ENCODE peak calls at places on chromosome 10, in nine cellular contexts. T, K, N, M, H, P, Y, B and S are unnamed samples.

GRCh38 chr10:102537948-102538347 is 34.2 kb downstream of the SUFU start:
- DNase-seq in B (no peak), H (no peak), K (peak; percentile 13), P (no peak), Y (no peak), T (no peak), N (no peak), M (no peak), S (no peak)

GRCh38 chr10:76998451-76998850 is 639.2 kb downstream of the KCNMA1 start:
- DNase-seq in N (no peak), B (no peak), Y (no peak), K (no peak), T (no peak), P (no peak), H (no peak), M (no peak), S (no peak)

GRCh38 chr10:103693070-103693811 is 162.1 kb downstream of the SH3PXD2A start:
- DNase-seq in P (no peak), Y (peak; percentile 62), M (no peak), H (peak; percentile 68), N (peak; percentile 43), T (peak; percentile 48), B (peak; percentile 84), K (no peak), S (no peak)

GRCh38 chr10:111486346-111486745 is 409.5 kb downstream of the ADRA2A start:
- DNase-seq in N (no peak), K (no peak), H (no peak), B (no peak), M (no peak), P (no peak), Y (no peak), T (no peak), S (no peak)

GRCh38 chr10:132193907-132194552 is 7.3 kb downstream of the DPYSL4 start:
- DNase-seq in N (peak; percentile 36), M (peak; percentile 60), T (peak; percentile 19), Y (no peak), H (peak; percentile 42), P (peak; percentile 25), B (no peak), K (no peak), S (no peak)

GRCh38 chr10:103090911-103091310 is 102.2 kb downstream of the NT5C2 start:
- DNase-seq in Y (no peak), H (no peak), K (no peak), T (no peak), N (no peak), P (no peak), B (no peak), M (no peak), S (no peak)

GRCh38 chr10:5924889-5925288 is 34.8 kb downstream of the FBH1 start:
- DNase-seq in N (no peak), K (no peak), M (no peak), B (no peak), T (no peak), H (no peak), P (no peak), Y (no peak), S (no peak)

GRCh38 chr10:58775960-58776574 is 263.4 kb downstream of the BICC1 start:
- DNase-seq in Y (no peak), B (no peak), P (peak; percentile 89), T (no peak), N (peak; percentile 78), H (no peak), K (no peak), M (no peak), S (no peak)

DNA sequence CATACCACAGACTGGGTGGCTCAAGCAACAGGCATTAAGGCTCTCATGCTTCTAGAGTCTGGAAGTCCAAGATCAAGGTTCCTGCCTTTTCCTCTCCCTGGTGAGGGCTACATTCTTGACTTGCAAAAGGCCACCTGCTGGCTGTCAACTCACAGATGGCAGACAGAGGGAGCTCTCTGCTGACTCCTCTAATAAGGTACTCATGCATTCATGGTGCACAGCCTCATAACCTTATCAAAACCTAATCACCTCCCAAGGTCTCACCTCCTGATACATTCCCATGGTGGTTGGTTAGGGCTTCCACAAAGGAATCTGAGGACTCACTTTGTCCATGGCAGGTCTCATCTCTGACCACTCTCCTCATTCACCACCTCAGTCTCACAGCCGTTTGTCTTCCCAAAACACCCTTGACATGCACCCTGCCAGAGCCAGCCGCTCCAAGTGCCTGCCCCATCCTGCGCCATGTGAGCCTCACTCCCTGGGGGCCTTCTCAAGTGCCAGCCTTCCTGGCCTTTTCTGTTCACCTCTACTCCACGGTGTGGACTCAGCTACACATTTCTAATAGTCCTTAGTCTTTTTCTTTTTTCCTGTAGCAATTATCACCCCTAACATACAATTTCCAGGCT is 400.3 kb upstream of the ADARB2 start:
- DNase-seq in K (no peak), N (no peak), H (peak; percentile 49), Y (peak; percentile 25), T (no peak), M (no peak), B (peak; percentile 10), P (no peak), S (no peak)
- TF ChIP-seq CTCF in K (peak; percentile 69), N (no peak), H (peak; percentile 41), Y (peak; percentile 38), T (no peak), M (no peak), B (no peak), P (no peak), S (no peak)

GRCh38 chr10:43078986-43079273 is 2.1 kb downstream of the RET start:
- DNase-seq in B (peak; percentile 76), M (no peak), T (no peak), H (peak; percentile 32), K (no peak), Y (peak; percentile 22), N (peak; percentile 16), P (no peak), S (no peak)
- TF ChIP-seq CTCF in B (peak; percentile 54), M (no peak), T (no peak), H (peak; percentile 46), K (peak; percentile 56), Y (peak; percentile 61), N (peak; percentile 38), P (peak; percentile 65), S (peak; percentile 34)

GRCh38 chr10:119357389-119358139 is 150.2 kb downstream of the GRK5 start:
- DNase-seq in B (no peak), N (no peak), P (no peak), M (no peak), T (no peak), K (no peak), Y (no peak), H (no peak), S (no peak)

GRCh38 chr10:119358567-119358966 is 151.2 kb downstream of the GRK5 start:
- DNase-seq in Y (no peak), P (no peak), N (no peak), T (no peak), K (no peak), B (no peak), M (no peak), H (no peak), S (no peak)

GRCh38 chr10:119358140-119358512 is 150.8 kb downstream of the GRK5 start:
- DNase-seq in B (no peak), P (no peak), M (no peak), N (no peak), T (no peak), K (no peak), H (no peak), Y (no peak), S (no peak)

GRCh38 chr10:119353438-119353837 is 146.1 kb downstream of the GRK5 start:
- DNase-seq in P (no peak), T (no peak), N (no peak), Y (no peak), K (no peak), B (no peak), M (no peak), H (no peak), S (no peak)

DNA sequence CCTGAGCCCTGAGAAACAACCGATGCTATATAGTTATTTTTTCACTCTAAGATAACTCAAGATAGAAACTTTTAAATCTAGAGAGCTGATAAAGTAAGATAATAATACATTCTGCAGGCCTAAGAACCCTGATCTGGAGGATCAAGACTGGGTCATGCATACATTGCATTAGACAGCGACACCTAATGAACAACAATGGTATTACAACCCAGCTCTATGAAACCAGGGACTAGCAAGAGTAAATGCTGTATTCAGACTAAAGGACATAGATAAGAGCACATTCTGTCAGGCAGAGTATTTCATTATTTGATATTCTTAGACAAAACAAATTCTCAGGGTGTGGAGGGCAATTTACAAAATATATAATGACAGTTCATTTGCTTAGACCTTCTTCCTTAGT is 148.6 kb downstream of the GRK5 start:
- DNase-seq in M (no peak), H (no peak), T (no peak), N (no peak), B (no peak), K (no peak), Y (no peak), P (no peak), S (no peak)
- TF ChIP-seq CTCF in M (no peak), H (peak; percentile 19), T (peak; percentile 14), N (no peak), B (no peak), K (peak; percentile 50), Y (peak; percentile 23), P (peak; percentile 34), S (peak; percentile 46)

GRCh38 chr10:34730726-34731125 is 84.4 kb downstream of the PARD3 start:
- DNase-seq in B (no peak), K (no peak), P (peak; percentile 57), M (no peak), H (no peak), T (no peak), Y (no peak), N (no peak), S (no peak)

GRCh38 chr10:34731213-34731612 is 83.9 kb downstream of the PARD3 start:
- DNase-seq in M (no peak), B (no peak), P (no peak), H (no peak), T (no peak), Y (no peak), K (no peak), N (no peak), S (no peak)

GRCh38 chr10:34731885-34732701 is 83.0 kb downstream of the PARD3 start:
- DNase-seq in N (peak; percentile 66), H (no peak), P (peak; percentile 59), T (no peak), K (no peak), Y (no peak), B (no peak), M (no peak), S (no peak)

GRCh38 chr10:34734918-34735317 is 80.2 kb downstream of the PARD3 start:
- DNase-seq in B (no peak), H (no peak), P (no peak), N (no peak), T (no peak), M (no peak), K (no peak), Y (no peak), S (no peak)

GRCh38 chr10:34732926-34733325 is 82.2 kb downstream of the PARD3 start:
- DNase-seq in H (no peak), K (no peak), Y (peak; percentile 8), B (no peak), P (no peak), T (no peak), M (no peak), N (peak; percentile 54), S (no peak)
- TF ChIP-seq CTCF in H (peak; percentile 11), K (peak; percentile 38), Y (peak; percentile 26), B (no peak), P (peak; percentile 25), T (no peak), M (no peak), N (no peak), S (no peak)